ENCODE peak calls at places on chromosome 17, in four cellular contexts. R is cardiac muscle cell, J is neural progenitor cell, Q is ovary. U is an unnamed sample.

GRCh38 chr17:37547986-37548385 is 58.3 kb downstream of the DUSP14 start:
- DNase-seq in Q (no peak), J (no peak), R (no peak), U (no peak)

GRCh38 chr17:9170822-9171221 is 149.5 kb downstream of the NTN1 start:
- DNase-seq in R (no peak), J (no peak), Q (no peak), U (peak; percentile 75)

GRCh38 chr17:38672788-38673713 is 1.7 kb downstream of the EPOP start:
- DNase-seq in Q (no peak), J (peak; percentile 50), R (no peak), U (peak; percentile 74)

GRCh38 chr17:57407287-57408063 is 151.2 kb downstream of the MSI2 start:
- DNase-seq in Q (no peak), J (peak; percentile 47), R (no peak), U (peak; percentile 39)

GRCh38 chr17:45161288-45162021 is at the start of gene HEXIM2:
- DNase-seq in R (peak; percentile 100), Q (peak; percentile 99), J (peak; percentile 99), U (peak; percentile 100)

GRCh38 chr17:38660097-38661026 is 14.4 kb downstream of the EPOP start:
- DNase-seq in Q (peak; percentile 18), J (no peak), R (no peak), U (no peak)

GRCh38 chr17:5788266-5788900 is 204.1 kb upstream of the NLRP1 start:
- DNase-seq in Q (no peak), R (no peak), J (no peak), U (no peak)

GRCh38 chr17:4600563-4600962 is 16.2 kb downstream of the SMTNL2 start:
- DNase-seq in J (peak; percentile 48), Q (peak; percentile 56), R (no peak), U (peak; percentile 47)

GRCh38 chr17:46887717-46888116 is 35.2 kb upstream of the GOSR2 start:
- DNase-seq in Q (no peak), J (no peak), R (no peak), U (no peak)

GRCh38 chr17:6064855-6065254 is 5.3 kb upstream of the WSCD1 start:
- DNase-seq in J (no peak), R (no peak), Q (no peak), U (no peak)

GRCh38 chr17:7897773-7898172 is 9.2 kb downstream of the CHD3 start:
- DNase-seq in J (no peak), Q (no peak), R (peak; percentile 77), U (no peak)

GRCh38 chr17:39194985-39195524 is 2.4 kb downstream of the CACNB1 start:
- DNase-seq in J (peak; percentile 67), R (no peak), Q (no peak), U (peak; percentile 58)

GRCh38 chr17:7931709-7932482 is at the start of the genes CNTROB and TRAPPC1:
- DNase-seq in J (peak; percentile 98), R (peak; percentile 99), Q (peak; percentile 100), U (peak; percentile 98)

GRCh38 chr17:40362696-40363479 is 1.6 kb downstream of the GJD3 start:
- DNase-seq in R (peak; percentile 80), Q (no peak), J (peak; percentile 92), U (peak; percentile 94)

GRCh38 chr17:46811978-46812583 is 6.4 kb downstream of the WNT3 start:
- DNase-seq in J (peak; percentile 26), R (no peak), Q (no peak), U (no peak)

GRCh38 chr17:8151641-8152111 is 528 bp downstream of the PER1 start:
- DNase-seq in J (peak; percentile 66), R (peak; percentile 88), Q (peak; percentile 96), U (peak; percentile 54)

GRCh38 chr17:64504769-64505319 is 1.2 kb downstream of the DDX5 start:
- DNase-seq in Q (no peak), J (no peak), R (peak; percentile 92), U (no peak)

GRCh38 chr17:64505320-64506200 is 529 bp downstream of the DDX5 start:
- DNase-seq in Q (peak; percentile 96), R (peak; percentile 92), J (peak; percentile 94), U (peak; percentile 84)

GRCh38 chr17:64507418-64507766 is 615 bp downstream of the CEP95 start:
- DNase-seq in R (peak; percentile 79), Q (no peak), J (peak; percentile 86), U (peak; percentile 74)

GRCh38 chr17:64506576-64507417 is at the start of gene CEP95:
- DNase-seq in J (peak; percentile 96), R (peak; percentile 99), Q (peak; percentile 98), U (peak; percentile 98)

DNA sequence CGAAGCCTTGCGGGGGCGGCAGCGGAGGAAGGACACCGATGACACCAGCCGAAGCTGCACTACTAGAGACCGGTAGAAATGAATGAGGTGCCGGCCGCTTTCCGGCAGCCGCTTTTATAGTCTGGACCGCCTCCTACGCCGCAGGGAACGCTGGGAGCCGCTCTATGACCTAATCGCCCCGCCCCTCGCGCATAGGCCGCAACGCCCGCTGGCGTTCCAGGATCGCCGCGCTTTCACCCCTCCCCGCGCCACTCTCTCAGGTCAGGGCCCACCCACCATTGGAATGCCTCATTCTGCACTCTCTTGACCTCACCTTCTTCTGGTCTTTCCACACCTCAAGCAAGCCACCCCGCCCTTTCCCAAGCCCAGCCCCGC is at the start of gene DDX5:
- DNase-seq in Q (peak; percentile 98), J (peak; percentile 99), R (peak; percentile 97), U (peak; percentile 98)
- H3K4me1 ChIP-seq in Q (peaks cover 4% of the 10 kb centered on the region), J (peaks cover 20% of the 10 kb centered on the region), R (peaks cover 14% of the 10 kb centered on the region), U (peaks cover 16% of the 10 kb centered on the region)

GRCh38 chr17:27518750-27519521 is 62.7 kb downstream of the KSR1 start:
- DNase-seq in R (no peak), Q (no peak), J (no peak), U (no peak)

GRCh38 chr17:27521281-27522027 is 65.2 kb downstream of the KSR1 start:
- DNase-seq in J (no peak), Q (no peak), R (no peak), U (no peak)

GRCh38 chr17:27519550-27519949 is 63.3 kb downstream of the KSR1 start:
- DNase-seq in Q (no peak), R (no peak), J (no peak), U (no peak)

GRCh38 chr17:27522028-27522639 is 65.9 kb downstream of the KSR1 start:
- DNase-seq in J (no peak), Q (no peak), R (no peak), U (no peak)

DNA sequence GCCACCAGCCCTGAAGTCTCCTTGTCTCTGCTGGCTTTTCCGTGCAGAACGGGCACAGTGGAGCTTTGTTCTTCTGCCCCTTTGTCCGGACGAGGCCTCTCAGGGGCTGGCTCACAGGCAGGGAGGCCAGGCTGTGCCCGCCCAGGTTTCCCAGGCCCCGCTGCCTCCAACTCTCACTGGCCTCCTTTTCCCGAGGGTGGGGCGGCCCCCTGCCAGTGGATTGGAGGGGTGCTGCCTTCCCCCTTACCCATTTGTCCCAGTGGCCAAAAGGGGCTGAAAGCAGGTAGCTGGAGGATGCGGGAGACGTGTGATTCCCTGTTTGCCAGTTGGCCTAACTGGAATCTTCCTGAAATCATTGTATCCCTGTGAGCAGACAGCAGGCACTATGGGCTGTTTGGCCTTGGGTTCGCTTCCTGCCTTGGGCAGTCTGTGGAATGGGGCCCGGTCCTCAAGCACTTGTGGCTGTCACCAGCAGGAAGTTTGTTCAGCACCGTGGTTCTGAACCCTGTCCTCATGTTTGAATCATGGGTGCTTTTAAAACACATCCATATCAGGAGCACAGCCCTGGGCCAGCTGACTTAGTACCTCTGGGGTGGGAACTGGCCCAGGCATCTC is 64.4 kb downstream of the KSR1 start:
- DNase-seq in R (no peak), Q (no peak), J (peak; percentile 59), U (no peak)
- H3K4me3 ChIP-seq in R (no peak overlapping the region), Q (no peak overlapping the region), J (no peak overlapping the region), U (no peak overlapping the region)

GRCh38 chr17:59631221-59631720 is 11.6 kb downstream of the CLTC start:
- DNase-seq in J (no peak), Q (no peak), R (no peak), U (no peak)

GRCh38 chr17:59626756-59627155 is 7.1 kb downstream of the CLTC start:
- DNase-seq in R (no peak), Q (no peak), J (no peak), U (no peak)

GRCh38 chr17:59627770-59628171 is 8.1 kb downstream of the CLTC start:
- DNase-seq in Q (no peak), R (no peak), J (no peak), U (no peak)

GRCh38 chr17:59623151-59623550 is 3.5 kb downstream of the CLTC start:
- DNase-seq in R (no peak), Q (no peak), J (peak; percentile 8), U (no peak)

GRCh38 chr17:59627269-59627668 is 7.6 kb downstream of the CLTC start:
- DNase-seq in R (no peak), J (no peak), Q (no peak), U (no peak)
- H3K4me1 ChIP-seq in R (peaks cover 14% of the 10 kb centered on the region), J (peaks cover 10% of the 10 kb centered on the region), Q (peaks cover 12% of the 10 kb centered on the region), U (peaks cover 8% of the 10 kb centered on the region)

DNA sequence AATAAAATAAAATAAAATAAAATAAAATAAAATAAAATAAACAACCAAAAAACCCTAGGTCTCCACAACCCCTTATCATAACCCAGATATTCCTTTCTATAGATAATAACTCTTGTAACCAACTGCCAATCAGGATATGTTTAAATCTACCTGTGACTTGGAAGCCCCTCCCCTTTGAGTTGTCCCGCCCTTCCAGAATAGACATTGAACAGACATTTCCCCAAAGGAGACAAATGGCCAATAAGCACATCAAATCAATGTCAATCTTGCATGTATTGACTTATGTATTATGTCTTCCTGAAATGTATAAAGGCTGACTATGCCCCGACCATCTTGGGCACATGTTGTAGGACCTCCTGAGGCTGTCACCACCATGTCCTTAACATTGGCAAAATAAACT is 1.5 kb upstream of the MAPK7 start:
- DNase-seq in Q (no peak), J (no peak), R (no peak), U (no peak)
- H3K4me3 ChIP-seq in Q (peak overlapping the region; percentile 93), J (peak overlapping the region; percentile 84), R (peak overlapping the region; percentile 81), U (peak overlapping the region; percentile 75)

U was measured in GM23338.